ENCODE peak calls at places on chromosomes 5 and 9, in nine cellular contexts. J is bronchial epithelial cell, U is fibroblast of pulmonary artery, X is brain microvascular endothelial cell, P is foreskin fibroblast, F is ovary, V is heart left ventricle, N is mucosa of descending colon, B is cardiac fibroblast. H is an unnamed sample.

GRCh38 chr9:72524820-72525539 is 3.6 kb downstream of the TMC1 start:
- DNase-seq in J (peak; percentile 100), U (peak; percentile 98), X (peak; percentile 97), P (peak; percentile 98), F (no peak), V (peak; percentile 23), N (no peak), B (peak; percentile 98), H (peak; percentile 99)

GRCh38 chr9:75083188-75083976 is 4.6 kb downstream of the NMRK1 start:
- DNase-seq in J (peak; percentile 82), U (no peak), X (no peak), P (no peak), F (no peak), V (no peak), N (peak; percentile 73), B (no peak), H (peak; percentile 55)

GRCh38 chr9:15306068-15306756 is 804 bp downstream of the TTC39B start:
- DNase-seq in J (peak; percentile 83), U (peak; percentile 44), X (peak; percentile 31), P (peak; percentile 53), F (peak; percentile 74), V (peak; percentile 42), N (peak; percentile 83), B (peak; percentile 61), H (peak; percentile 89)

GRCh38 chr5:112210430-112211005 is 208.6 kb downstream of the EPB41L4A start:
- DNase-seq in J (peak; percentile 46), U (peak; percentile 57), X (peak; percentile 40), P (peak; percentile 4), F (no peak), V (peak; percentile 21), N (no peak), B (peak; percentile 55), H (peak; percentile 53)

GRCh38 chr5:171421331-171422262 is 2.1 kb downstream of the FGF18 start:
- DNase-seq in J (no peak), U (no peak), X (no peak), P (no peak), F (peak; percentile 34), V (peak; percentile 15), N (peak; percentile 20), B (no peak), H (no peak)

GRCh38 chr5:78533356-78533755 is 115.2 kb downstream of the LHFPL2 start:
- DNase-seq in J (peak; percentile 55), U (peak; percentile 71), X (no peak), P (no peak), F (no peak), V (no peak), N (no peak), B (peak; percentile 65), H (peak; percentile 65)

GRCh38 chr9:125763373-125763772 is 16.2 kb downstream of the PBX3 start:
- DNase-seq in J (peak; percentile 76), U (peak; percentile 65), X (no peak), P (no peak), F (no peak), V (no peak), N (no peak), B (peak; percentile 58), H (peak; percentile 84)

GRCh38 chr5:91072891-91073290 is 310.2 kb downstream of the ARRDC3 start:
- DNase-seq in J (peak; percentile 51), U (peak; percentile 54), X (no peak), P (peak; percentile 56), F (no peak), V (no peak), N (no peak), B (peak; percentile 85), H (peak; percentile 47)

GRCh38 chr5:133801955-133802751 is 166.3 kb downstream of the C5orf15 start:
- DNase-seq in J (no peak), U (peak; percentile 16), X (peak; percentile 9), P (peak; percentile 12), F (no peak), V (peak; percentile 33), N (no peak), B (peak; percentile 5), H (peak; percentile 4)

GRCh38 chr9:127295005-127295404 is 30.4 kb downstream of the GARNL3 start:
- DNase-seq in J (peak; percentile 97), U (no peak), X (no peak), P (no peak), F (no peak), V (no peak), N (no peak), B (no peak), H (peak; percentile 96)

GRCh38 chr5:172833372-172833690 is 720 bp upstream of the ERGIC1 start:
- DNase-seq in J (no peak), U (no peak), X (no peak), P (no peak), F (no peak), V (no peak), N (no peak), B (no peak), H (no peak)

GRCh38 chr5:178284996-178285395 is 52.4 kb upstream of the PHYKPL start:
- DNase-seq in J (no peak), U (no peak), X (no peak), P (no peak), F (no peak), V (no peak), N (no peak), B (no peak), H (no peak)

GRCh38 chr9:11992866-11993265 is 700.3 kb upstream of the TYRP1 start:
- DNase-seq in J (no peak), U (no peak), X (no peak), P (no peak), F (no peak), V (no peak), N (no peak), B (no peak), H (no peak)

GRCh38 chr5:3346111-3346820 is 249.4 kb upstream of the IRX1 start:
- DNase-seq in J (no peak), U (no peak), X (no peak), P (no peak), F (no peak), V (peak; percentile 8), N (no peak), B (no peak), H (no peak)

GRCh38 chr9:16627967-16628366 is 242.5 kb downstream of the BNC2 start:
- DNase-seq in J (no peak), U (peak; percentile 92), X (peak; percentile 94), P (peak; percentile 96), F (no peak), V (peak; percentile 28), N (no peak), B (peak; percentile 98), H (no peak)

DNA sequence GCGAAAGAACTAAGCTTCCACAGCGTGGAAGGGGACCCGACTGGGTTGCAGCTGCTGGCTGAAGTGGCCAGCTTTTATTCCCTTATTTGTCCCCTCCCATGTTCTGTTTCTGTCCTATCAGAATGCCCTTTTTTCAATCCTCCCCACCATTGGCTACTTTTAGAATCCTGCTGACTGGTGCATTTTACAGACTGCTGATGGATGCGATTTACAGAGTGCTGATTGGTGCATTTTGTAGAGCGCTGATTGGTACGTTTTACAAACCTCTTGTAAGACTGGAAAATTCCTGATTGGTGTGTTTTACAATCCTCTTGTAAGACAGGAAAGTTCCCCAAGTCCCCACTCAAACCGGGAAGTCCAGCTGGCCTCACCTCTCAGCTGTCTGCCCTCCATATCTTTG is 50.7 kb downstream of the KLF9 start:
- DNase-seq in J (no peak), U (no peak), X (no peak), P (no peak), F (no peak), V (no peak), N (no peak), B (no peak), H (no peak)
- H3K4me3 ChIP-seq in J (no peak overlapping the region), U (no peak overlapping the region), X (no peak overlapping the region), P (no peak overlapping the region), F (no peak overlapping the region), V (no peak overlapping the region), N (no peak overlapping the region), B (no peak overlapping the region), H (no peak overlapping the region)

GRCh38 chr5:126536874-126537273 is 58.1 kb downstream of the ALDH7A1 start:
- DNase-seq in J (no peak), U (no peak), X (no peak), P (no peak), F (no peak), V (no peak), N (no peak), B (peak; percentile 32), H (no peak)
- TF ChIP-seq CTCF in J (no peak), U (peak; percentile 17), X (peak; percentile 33), P (no peak), F (no peak), V (no peak), N (no peak), B (peak; percentile 33), H (no peak)

DNA sequence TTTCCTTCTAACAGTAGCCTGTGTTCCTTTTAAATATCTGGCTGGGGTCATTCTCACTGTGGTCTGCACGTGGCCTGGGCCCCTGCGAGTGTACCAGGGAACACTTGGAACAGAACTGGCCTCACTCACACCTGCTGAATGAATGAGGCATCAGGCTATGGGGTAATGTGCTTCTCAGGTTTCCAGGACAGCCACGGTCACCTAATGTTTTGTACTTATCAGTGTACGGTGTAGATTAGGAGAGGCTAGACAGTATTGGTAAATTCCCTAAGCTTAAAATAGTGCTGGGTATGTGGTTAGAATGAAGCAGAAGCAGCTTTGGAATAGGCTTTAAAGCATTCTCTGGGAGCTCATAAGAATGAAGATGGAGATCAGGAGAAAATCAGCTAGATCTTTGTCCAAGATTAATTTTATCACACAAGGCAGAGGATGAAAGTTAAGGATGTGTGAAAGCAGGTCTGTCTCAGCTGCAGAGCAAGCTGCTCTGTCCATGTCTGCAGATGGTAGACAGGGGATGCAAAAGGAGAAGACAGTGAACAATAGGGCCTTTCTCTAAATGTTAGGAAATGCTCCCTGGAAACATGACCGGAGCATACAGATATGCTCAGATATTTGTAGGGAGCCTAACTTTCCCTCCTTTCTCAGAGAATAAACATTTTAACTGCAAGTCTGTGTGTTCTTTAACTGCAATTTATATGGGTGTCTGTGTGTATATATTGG is 267.5 kb downstream of the NR3C1 start:
- DNase-seq in J (no peak), U (peak; percentile 10), X (peak; percentile 9), P (no peak), F (no peak), V (no peak), N (no peak), B (no peak), H (no peak)
- H3K4me3 ChIP-seq in J (no peak overlapping the region), U (no peak overlapping the region), X (no peak overlapping the region), P (no peak overlapping the region), F (no peak overlapping the region), V (no peak overlapping the region), N (no peak overlapping the region), B (no peak overlapping the region), H (no peak overlapping the region)

GRCh38 chr5:69268899-69269298 is 34.2 kb downstream of the CDK7 start:
- DNase-seq in J (no peak), U (no peak), X (no peak), P (no peak), F (no peak), V (no peak), N (no peak), B (no peak), H (no peak)

GRCh38 chr5:69271376-69271775 is 36.7 kb downstream of the CDK7 start:
- DNase-seq in J (peak; percentile 42), U (peak; percentile 74), X (peak; percentile 77), P (peak; percentile 33), F (no peak), V (no peak), N (peak; percentile 33), B (peak; percentile 78), H (peak; percentile 57)

GRCh38 chr5:69270827-69271226 is 36.1 kb downstream of the CDK7 start:
- DNase-seq in J (no peak), U (no peak), X (no peak), P (no peak), F (no peak), V (no peak), N (no peak), B (no peak), H (no peak)

GRCh38 chr5:69261034-69261433 is 26.3 kb downstream of the CDK7 start:
- DNase-seq in J (no peak), U (peak; percentile 14), X (no peak), P (peak; percentile 24), F (no peak), V (no peak), N (no peak), B (peak; percentile 53), H (peak; percentile 26)

GRCh38 chr5:69265931-69266330 is 31.2 kb downstream of the CDK7 start:
- DNase-seq in J (no peak), U (no peak), X (no peak), P (no peak), F (no peak), V (no peak), N (no peak), B (no peak), H (peak; percentile 15)
- TF ChIP-seq CTCF in J (peak; percentile 42), U (peak; percentile 18), X (peak; percentile 56), P (peak; percentile 8), F (no peak), V (no peak), N (no peak), B (peak; percentile 33), H (peak; percentile 25)